ENCODE peak calls at places on chromosomes 3 and 15, in seven cellular contexts. C is IMR-90, S is fibroblast of lung, B is GM23248, A is H1, Q is H9, D is mammary epithelial cell. G is an unnamed sample. For H3K4me1, the result is how much of the 10 kb centered on the place peaks cover.

GRCh38 chr3:73056365-73057150 is 4.9 kb upstream of the EBLN2 start:
- DNase-seq in Q (no peak), B (peak), S (no peak), A (no peak), C (peak), D (peak), G (no peak)

GRCh38 chr3:32280262-32280910 is 41.9 kb downstream of the CMTM8 start:
- DNase-seq in S (no peak), B (no peak), Q (no peak), A (no peak), D (no peak), C (no peak), G (no peak)

GRCh38 chr15:101359365-101359947 is 64.4 kb upstream of the SNRPA1 start:
- DNase-seq in Q (no peak), A (peak), S (no peak), B (peak), D (peak), C (peak), G (no peak)

GRCh38 chr15:91717811-91718210 is 135.7 kb upstream of the SLCO3A1 start:
- DNase-seq in C (no peak), S (no peak), A (no peak), Q (no peak), D (no peak), B (no peak), G (no peak)

GRCh38 chr3:133377396-133377795 is 22.5 kb upstream of the BFSP2 start:
- DNase-seq in S (peak), A (no peak), Q (no peak), B (peak), D (peak), C (peak), G (no peak)

GRCh38 chr3:81726735-81727134 is 34.7 kb downstream of the GBE1 start:
- DNase-seq in B (peak), A (no peak), Q (no peak), C (peak), S (peak), D (no peak), G (no peak)

GRCh38 chr3:107013606-107014005 is 363.6 kb upstream of the CCDC54 start:
- DNase-seq in C (no peak), D (no peak), A (no peak), B (no peak), Q (no peak), S (no peak), G (no peak)

GRCh38 chr3:97674477-97674876 is 90.1 kb upstream of the ARL6 start:
- DNase-seq in C (no peak), Q (no peak), A (no peak), D (no peak), B (no peak), S (no peak), G (no peak)

GRCh38 chr3:123447416-123447748 is 1.5 kb downstream of the ADCY5 start:
- DNase-seq in S (no peak), B (no peak), D (no peak), C (no peak), Q (peak), A (no peak), G (no peak)

GRCh38 chr3:69200384-69201068 is 78.1 kb upstream of the LMOD3 start:
- DNase-seq in C (peak), Q (no peak), B (no peak), D (peak), A (no peak), S (peak), G (peak)

GRCh38 chr15:23566070-23567050 is 886 bp downstream of the MKRN3 start:
- DNase-seq in D (no peak), Q (no peak), A (no peak), S (peak), C (no peak), B (no peak), G (no peak)

GRCh38 chr3:48268381-48268935 is 27.6 kb downstream of the ZNF589 start:
- DNase-seq in B (no peak), A (no peak), C (no peak), S (peak), D (peak), Q (no peak), G (no peak)

GRCh38 chr15:36347272-36347864 is 232.1 kb upstream of the CDIN1 start:
- DNase-seq in C (no peak), S (no peak), B (no peak), D (no peak), A (no peak), Q (no peak), G (no peak)

GRCh38 chr3:25686766-25687165 is 22.1 kb upstream of the TOP2B start:
- DNase-seq in A (no peak), Q (peak), S (no peak), B (no peak), C (no peak), D (no peak), G (no peak)

GRCh38 chr15:64686130-64686735 is 89.2 kb downstream of the RBPMS2 start:
- DNase-seq in D (peak), Q (peak), A (no peak), C (peak), S (peak), B (peak), G (peak)

GRCh38 chr15:42056934-42057743 is 36.3 kb upstream of the PLA2G4E start:
- DNase-seq in D (peak), B (peak), Q (peak), S (peak), A (peak), C (peak), G (peak)

GRCh38 chr3:124862006-124862405 is 25.2 kb downstream of the ITGB5 start:
- DNase-seq in C (no peak), S (no peak), A (no peak), B (no peak), D (no peak), Q (no peak), G (no peak)

GRCh38 chr15:28956491-28956890 is 70.7 kb downstream of the APBA2 start:
- DNase-seq in S (no peak), C (no peak), A (peak), B (no peak), Q (no peak), D (no peak), G (no peak)

GRCh38 chr3:76532423-76532822 is 507.5 kb upstream of the ROBO2 start:
- DNase-seq in Q (no peak), D (no peak), B (no peak), S (no peak), C (no peak), A (no peak), G (no peak)

GRCh38 chr3:124688580-124689454 is 41.4 kb upstream of the UMPS start:
- DNase-seq in C (peak), D (peak), Q (peak), B (peak), A (peak), S (peak), G (peak)

GRCh38 chr3:42830437-42831320 is 21.4 kb downstream of the ACKR2 start:
- DNase-seq in C (peak), D (peak), S (peak), Q (peak), B (peak), A (no peak), G (no peak)

GRCh38 chr3:178393833-178394232 is 142.4 kb upstream of the KCNMB2 start:
- DNase-seq in C (peak), Q (no peak), A (no peak), D (peak), B (peak), S (peak), G (no peak)

GRCh38 chr3:193915099-193915498 is 220.8 kb upstream of the HES1 start:
- DNase-seq in A (no peak), B (no peak), C (no peak), S (no peak), Q (no peak), D (no peak), G (no peak)

GRCh38 chr3:68057637-68058320 is 403.4 kb upstream of the SUCLG2 start:
- DNase-seq in Q (no peak), A (no peak), B (no peak), S (no peak), C (no peak), D (no peak), G (no peak)

GRCh38 chr15:43527016-43527801 is 9.8 kb downstream of the MAP1A start:
- DNase-seq in Q (no peak), B (no peak), D (no peak), S (no peak), A (no peak), C (no peak), G (no peak)

GRCh38 chr3:183924543-183924942 is 39.9 kb upstream of the PARL start:
- DNase-seq in Q (no peak), S (no peak), D (no peak), C (no peak), A (no peak), B (no peak), G (no peak)
- H3K9ac ChIP-seq in Q (no peak), S (no peak), D (no peak), C (no peak), A (no peak), B (no peak), G (no peak)

DNA sequence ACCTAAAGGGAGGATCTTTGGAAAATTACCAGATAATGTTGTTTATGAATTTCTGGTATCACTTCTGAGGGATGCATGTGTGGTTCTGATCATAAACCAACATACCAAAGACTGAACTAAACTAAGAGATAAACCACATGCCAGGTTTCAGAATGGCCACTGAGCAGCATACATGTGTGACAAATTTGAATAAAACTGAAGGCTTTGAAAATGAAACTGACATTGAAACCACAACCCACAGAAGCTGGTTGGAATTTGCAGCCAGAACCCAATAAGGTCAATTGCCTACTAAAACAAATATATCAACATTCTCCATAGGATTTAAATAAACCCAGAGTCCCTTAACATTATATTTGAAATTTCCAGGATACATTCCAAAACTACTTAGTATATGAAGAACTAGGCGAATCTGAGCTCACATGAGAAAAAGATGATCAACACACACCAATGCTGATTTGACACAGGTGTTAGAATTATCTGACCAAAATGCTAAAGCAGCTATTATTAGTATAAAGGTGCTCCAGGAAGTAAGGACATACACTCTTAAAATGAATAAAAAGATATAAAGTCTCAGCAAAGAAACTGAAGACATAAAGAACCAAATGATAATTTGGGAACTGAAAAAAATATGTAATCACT is 125.0 kb downstream of the ZNF280D start:
- DNase-seq in C (peak), S (peak), A (no peak), D (no peak), B (no peak), Q (no peak), G (no peak)
- H3K4me1 ChIP-seq in C (under half), S (under half), A (under half), D (under half), B (under half), Q (under half), G (under half)

GRCh38 chr15:51735211-51735610 is 2.2 kb downstream of the LYSMD2 start:
- DNase-seq in D (no peak), A (no peak), Q (no peak), S (no peak), C (no peak), B (peak), G (no peak)
- H3K9ac ChIP-seq in D (no peak), A (no peak), Q (no peak), S (no peak), C (no peak), B (no peak), G (no peak)

GRCh38 chr15:85414495-85414894 is 34.1 kb downstream of the AKAP13 start:
- DNase-seq in S (no peak), D (peak), A (no peak), C (peak), Q (no peak), B (peak), G (no peak)

GRCh38 chr15:85414991-85415390 is 34.6 kb downstream of the AKAP13 start:
- DNase-seq in D (no peak), Q (no peak), S (no peak), B (no peak), A (no peak), C (no peak), G (no peak)

GRCh38 chr15:85412956-85413854 is 32.8 kb downstream of the AKAP13 start:
- DNase-seq in Q (no peak), A (no peak), B (peak), S (peak), C (peak), D (peak), G (no peak)

GRCh38 chr15:85414037-85414436 is 33.6 kb downstream of the AKAP13 start:
- DNase-seq in Q (no peak), D (no peak), S (no peak), B (no peak), C (no peak), A (no peak), G (no peak)

DNA sequence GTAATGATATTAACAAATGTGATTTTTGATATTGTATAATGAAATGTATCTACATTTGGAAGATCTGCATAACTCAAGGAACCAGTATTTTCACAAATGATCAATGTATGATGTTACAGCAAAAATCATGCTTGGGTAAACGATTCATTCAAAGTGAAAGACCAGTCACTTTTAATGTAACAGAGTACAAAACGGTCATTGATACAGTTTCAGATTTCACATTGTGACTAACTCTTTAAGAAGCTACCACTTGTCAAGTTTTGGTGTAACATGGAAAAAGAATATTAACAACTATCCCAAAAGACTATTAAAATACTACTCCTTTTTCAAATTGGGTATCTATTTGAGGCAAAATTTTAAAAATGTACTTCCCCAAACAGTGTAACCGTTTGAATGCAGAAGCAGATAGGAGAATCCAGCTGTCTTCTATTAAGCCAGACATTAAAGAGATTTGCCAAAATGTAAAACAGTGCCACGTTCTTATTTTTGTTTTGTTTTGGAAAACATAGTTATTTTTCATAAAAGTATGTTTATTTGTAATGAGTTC is 31.7 kb downstream of the AKAP13 start:
- DNase-seq in A (no peak), Q (no peak), S (peak), C (peak), D (peak), B (peak), G (no peak)
- H3K4me1 ChIP-seq in A (under half), Q (under half), S (under half), C (under half), D (under half), B (half or more), G (under half)

GRCh38 chr3:196159952-196160804 is 51.0 kb downstream of the ZDHHC19 start:
- DNase-seq in Q (peak), S (peak), A (peak), B (peak), C (peak), D (peak), G (no peak)
- H3K9ac ChIP-seq in Q (no peak), S (no peak), A (no peak), B (no peak), C (no peak), D (no peak), G (no peak)

G was measured in neuronal stem cell.